ENCODE peak calls at places on chromosomes 12 and 14, in six cellular contexts. O is EL; C is fibroblast of lung; I is activated CD8-positive, alpha-beta memory T cell treated with anti-CD3 and anti-CD28 coated beads, Interleukin-2, amount 50 U/mL, for 48 hours; M is activated gamma-delta T cell treated with Interleukin-2 at 50 U/mL for 16 hours; B is stimulated activated CD4-positive, alpha-beta T cell treated with anti-CD3 and anti-CD28 coated beads, Interleukin-12 subunit alpha, Interleukin-12 subunit beta, amount 100 ng/mL, for 24 hours. F is an unnamed sample.

GRCh38 chr14:68676511-68676943 is 116.3 kb downstream of the ZFP36L1 start:
- DNase-seq in M (no peak), B (no peak), I (no peak), O (no peak), C (no peak), F (no peak)

GRCh38 chr14:23551266-23552028 is at the start of gene ZFHX2:
- DNase-seq in B (peak; percentile 78), O (peak; percentile 78), I (peak; percentile 91), C (peak; percentile 40), M (peak; percentile 63), F (peak; percentile 80)

GRCh38 chr12:120735181-120735580 is 9.6 kb downstream of the ACADS start:
- DNase-seq in M (no peak), B (no peak), C (no peak), O (no peak), I (no peak), F (peak; percentile 39)

GRCh38 chr14:93009471-93010117 is 86.6 kb downstream of the CHGA start:
- DNase-seq in B (no peak), C (no peak), M (no peak), I (no peak), O (no peak), F (no peak)

GRCh38 chr12:79058342-79058741 is 193.8 kb downstream of the SYT1 start:
- DNase-seq in C (peak; percentile 56), B (no peak), O (peak; percentile 76), I (no peak), M (no peak), F (no peak)

GRCh38 chr14:24353551-24354529 is 14.0 kb upstream of the RIPK3 start:
- DNase-seq in M (no peak), O (peak; percentile 61), C (peak; percentile 72), I (no peak), B (no peak), F (no peak)

GRCh38 chr12:102696045-102696444 is 215.7 kb upstream of the IGF1 start:
- DNase-seq in M (no peak), C (no peak), B (no peak), O (no peak), I (no peak), F (no peak)

GRCh38 chr14:58572092-58572853 is 65.5 kb upstream of the DACT1 start:
- DNase-seq in O (peak; percentile 57), I (peak; percentile 61), M (no peak), C (peak; percentile 21), B (peak; percentile 23), F (no peak)

GRCh38 chr12:100142851-100143559 is at the start of gene BLTP3B:
- DNase-seq in M (peak; percentile 89), C (peak; percentile 70), I (peak; percentile 96), O (peak; percentile 87), B (peak; percentile 85), F (peak; percentile 92)

GRCh38 chr12:81896771-81897170 is 137.6 kb upstream of the PPFIA2 start:
- DNase-seq in B (no peak), M (no peak), I (peak; percentile 55), C (peak; percentile 2), O (no peak), F (no peak)

GRCh38 chr12:49548822-49549648 is 10.2 kb downstream of the KCNH3 start:
- DNase-seq in M (peak; percentile 27), O (no peak), C (peak; percentile 20), I (peak; percentile 73), B (no peak), F (no peak)

GRCh38 chr14:96279564-96279963 is 23.6 kb downstream of the BDKRB1 start:
- DNase-seq in I (no peak), O (peak; percentile 51), B (no peak), C (no peak), M (no peak), F (no peak)

GRCh38 chr12:1836854-1837411 is 16.6 kb downstream of the LRTM2 start:
- DNase-seq in C (no peak), B (no peak), M (no peak), I (no peak), O (no peak), F (peak; percentile 34)

GRCh38 chr12:75041481-75041880 is 168.2 kb downstream of the KCNC2 start:
- DNase-seq in M (no peak), B (no peak), O (no peak), C (no peak), I (no peak), F (no peak)

GRCh38 chr12:72144553-72144952 is 127.6 kb upstream of the TRHDE start:
- DNase-seq in I (no peak), B (no peak), O (no peak), M (no peak), C (no peak), F (no peak)

GRCh38 chr12:56161677-56162351 is 3.7 kb downstream of the MYL6 start:
- DNase-seq in M (no peak), I (no peak), B (no peak), O (peak; percentile 23), C (no peak), F (no peak)

GRCh38 chr14:78123650-78124253 is 46.4 kb upstream of the NRXN3 start:
- DNase-seq in I (no peak), O (no peak), B (no peak), C (no peak), M (no peak), F (no peak)

GRCh38 chr12:57323402-57323801 is 72.4 kb upstream of the STAC3 start:
- DNase-seq in C (no peak), B (no peak), O (no peak), M (no peak), I (no peak), F (no peak)